ENCODE peak calls at places on chromosomes 1 and 21, in nine cellular contexts. One of them, this sample, is unnamed.

GRCh38 chr1:26360051-26360806 is 6.3 kb upstream of the CRYBG2 start:
- DNase-seq in AG20443: no peak
- DNase-seq in HEK293T: no peak
- DNase-seq in NCI-H510A: no peak
- DNase-seq in left colon: peak; percentile 61
- DNase-seq in Caki2: no peak
- DNase-seq in lower lobe of right lung: no peak
- DNase-seq in esophagus squamous epithelium: no peak
- DNase-seq in Daoy: peak; percentile 28
- DNase-seq in this sample: no peak

GRCh38 chr1:26019641-26020315 is 1.8 kb upstream of the EXTL1 start:
- DNase-seq in esophagus squamous epithelium: no peak
- DNase-seq in lower lobe of right lung: no peak
- DNase-seq in AG20443: no peak
- DNase-seq in HEK293T: no peak
- DNase-seq in Caki2: no peak
- DNase-seq in Daoy: peak; percentile 35
- DNase-seq in left colon: no peak
- DNase-seq in NCI-H510A: no peak
- DNase-seq in this sample: no peak

GRCh38 chr1:27752372-27752771 is 20.6 kb upstream of the STX12 start:
- DNase-seq in lower lobe of right lung: no peak
- DNase-seq in NCI-H510A: no peak
- DNase-seq in esophagus squamous epithelium: no peak
- DNase-seq in AG20443: no peak
- DNase-seq in left colon: no peak
- DNase-seq in Daoy: no peak
- DNase-seq in Caki2: no peak
- DNase-seq in HEK293T: no peak
- DNase-seq in this sample: no peak

GRCh38 chr1:79006564-79006963 is at the start of gene ADGRL4:
- DNase-seq in esophagus squamous epithelium: no peak
- DNase-seq in left colon: no peak
- DNase-seq in Daoy: no peak
- DNase-seq in NCI-H510A: no peak
- DNase-seq in AG20443: peak; percentile 87
- DNase-seq in Caki2: no peak
- DNase-seq in HEK293T: no peak
- DNase-seq in lower lobe of right lung: peak; percentile 46
- DNase-seq in this sample: peak; percentile 18

GRCh38 chr21:29586696-29587095 is 288.0 kb downstream of the BACH1 start:
- DNase-seq in Caki2: no peak
- DNase-seq in NCI-H510A: no peak
- DNase-seq in AG20443: no peak
- DNase-seq in HEK293T: no peak
- DNase-seq in lower lobe of right lung: no peak
- DNase-seq in Daoy: no peak
- DNase-seq in left colon: no peak
- DNase-seq in esophagus squamous epithelium: no peak
- DNase-seq in this sample: no peak

GRCh38 chr21:31220567-31220966 is 123.5 kb downstream of the TIAM1 start:
- DNase-seq in AG20443: peak; percentile 62
- DNase-seq in lower lobe of right lung: no peak
- DNase-seq in NCI-H510A: no peak
- DNase-seq in left colon: no peak
- DNase-seq in Daoy: no peak
- DNase-seq in HEK293T: no peak
- DNase-seq in Caki2: no peak
- DNase-seq in esophagus squamous epithelium: no peak
- DNase-seq in this sample: no peak

GRCh38 chr1:20601123-20601825 is 12.4 kb downstream of the CDA start:
- DNase-seq in left colon: no peak
- DNase-seq in HEK293T: no peak
- DNase-seq in Caki2: peak; percentile 65
- DNase-seq in lower lobe of right lung: no peak
- DNase-seq in AG20443: no peak
- DNase-seq in Daoy: peak; percentile 75
- DNase-seq in NCI-H510A: no peak
- DNase-seq in esophagus squamous epithelium: no peak
- DNase-seq in this sample: no peak

GRCh38 chr1:24872446-24872845 is 57.6 kb downstream of the RUNX3 start:
- DNase-seq in AG20443: no peak
- DNase-seq in left colon: no peak
- DNase-seq in HEK293T: no peak
- DNase-seq in esophagus squamous epithelium: no peak
- DNase-seq in Caki2: no peak
- DNase-seq in Daoy: no peak
- DNase-seq in NCI-H510A: no peak
- DNase-seq in lower lobe of right lung: peak; percentile 56
- DNase-seq in this sample: no peak

GRCh38 chr1:203682401-203683383 is 56.1 kb downstream of the ATP2B4 start:
- DNase-seq in AG20443: no peak
- DNase-seq in esophagus squamous epithelium: no peak
- DNase-seq in Caki2: no peak
- DNase-seq in Daoy: no peak
- DNase-seq in NCI-H510A: peak; percentile 58
- DNase-seq in lower lobe of right lung: no peak
- DNase-seq in left colon: no peak
- DNase-seq in HEK293T: no peak
- DNase-seq in this sample: no peak

GRCh38 chr1:22275626-22276395 is 132.9 kb upstream of the WNT4 start:
- DNase-seq in left colon: peak; percentile 72
- DNase-seq in lower lobe of right lung: peak; percentile 72
- DNase-seq in Caki2: peak; percentile 35
- DNase-seq in esophagus squamous epithelium: no peak
- DNase-seq in AG20443: peak; percentile 91
- DNase-seq in NCI-H510A: peak; percentile 12
- DNase-seq in Daoy: peak; percentile 69
- DNase-seq in HEK293T: peak; percentile 81
- DNase-seq in this sample: peak; percentile 72

GRCh38 chr1:29236743-29236992 is 346 bp downstream of the PTPRU start:
- DNase-seq in NCI-H510A: no peak
- DNase-seq in left colon: no peak
- DNase-seq in lower lobe of right lung: peak; percentile 62
- DNase-seq in esophagus squamous epithelium: no peak
- DNase-seq in Daoy: peak; percentile 51
- DNase-seq in AG20443: peak; percentile 16
- DNase-seq in HEK293T: no peak
- DNase-seq in Caki2: no peak
- DNase-seq in this sample: no peak

GRCh38 chr21:34043333-34043732 is 30.0 kb upstream of the MRPS6 start:
- DNase-seq in NCI-H510A: no peak
- DNase-seq in Caki2: no peak
- DNase-seq in lower lobe of right lung: no peak
- DNase-seq in esophagus squamous epithelium: no peak
- DNase-seq in AG20443: no peak
- DNase-seq in left colon: no peak
- DNase-seq in HEK293T: no peak
- DNase-seq in Daoy: no peak
- DNase-seq in this sample: no peak